ENCODE peak calls at places on chromosomes 6 and 20, in eight cellular contexts. C, K, N, V, D, I, F and X are unnamed samples.

GRCh38 chr20:47680804-47681529 is 104.3 kb downstream of the SULF2 start:
- DNase-seq in C (no peak), V (peak; percentile 82), K (no peak), N (no peak), F (no peak), I (no peak), D (no peak), X (no peak)

GRCh38 chr6:100084301-100085161 is 90.5 kb upstream of the MCHR2 start:
- DNase-seq in F (no peak), I (no peak), K (no peak), D (no peak), N (no peak), V (no peak), C (no peak), X (no peak)

GRCh38 chr6:161439093-161439492 is 165.2 kb upstream of the AGPAT4 start:
- DNase-seq in K (peak; percentile 63), I (peak; percentile 72), D (peak; percentile 37), N (no peak), C (peak; percentile 63), V (no peak), F (no peak), X (no peak)

GRCh38 chr6:156776470-156776840 is 723 bp upstream of the ARID1B start:
- DNase-seq in I (no peak), V (peak; percentile 59), C (peak; percentile 58), F (no peak), N (no peak), D (no peak), K (no peak), X (no peak)

GRCh38 chr20:50788045-50788867 is 6.6 kb upstream of the BCAS4 start:
- DNase-seq in V (peak; percentile 83), N (no peak), D (no peak), I (no peak), F (no peak), K (peak; percentile 68), C (peak; percentile 90), X (no peak)

GRCh38 chr6:31122803-31123706 is 2.8 kb upstream of the CDSN start:
- DNase-seq in C (peak; percentile 73), D (peak; percentile 51), V (peak; percentile 41), I (no peak), N (no peak), F (peak; percentile 76), K (peak; percentile 55), X (no peak)

GRCh38 chr6:141105481-141105880 is 1027.2 kb upstream of the GJE1 start:
- DNase-seq in F (no peak), K (no peak), C (no peak), N (no peak), D (no peak), I (no peak), V (no peak), X (no peak)

GRCh38 chr6:134848076-134848475 is 101.8 kb downstream of the ALDH8A1 start:
- DNase-seq in C (no peak), D (no peak), N (no peak), V (no peak), I (no peak), F (no peak), K (no peak), X (peak; percentile 55)

GRCh38 chr6:42260972-42261371 is 43.3 kb upstream of the MRPS10 start:
- DNase-seq in C (no peak), D (no peak), V (no peak), I (no peak), K (peak; percentile 80), F (no peak), N (no peak), X (peak; percentile 28)

GRCh38 chr6:145087034-145087433 is 648.3 kb downstream of the EPM2A start:
- DNase-seq in K (no peak), D (no peak), C (no peak), N (no peak), V (no peak), I (no peak), F (no peak), X (no peak)

GRCh38 chr6:18226451-18226850 is 37.9 kb downstream of the DEK start:
- DNase-seq in C (no peak), D (no peak), V (no peak), I (no peak), F (no peak), K (no peak), N (no peak), X (no peak)

GRCh38 chr20:49747707-49748524 is 34.2 kb upstream of the B4GALT5 start:
- DNase-seq in I (peak; percentile 89), F (peak; percentile 81), C (peak; percentile 66), D (peak; percentile 72), V (peak; percentile 57), K (no peak), N (no peak), X (peak; percentile 66)

GRCh38 chr6:156933201-156934053 is 156.2 kb downstream of the ARID1B start:
- DNase-seq in N (no peak), F (peak; percentile 80), I (no peak), C (no peak), D (no peak), V (peak; percentile 93), K (no peak), X (peak; percentile 76)

GRCh38 chr20:48189177-48189576 is 403.9 kb upstream of the SULF2 start:
- DNase-seq in D (no peak), F (no peak), K (no peak), N (peak; percentile 2), C (peak; percentile 25), I (no peak), V (peak; percentile 63), X (no peak)

GRCh38 chr6:109242029-109242428 is 140.2 kb downstream of the CD164 start:
- DNase-seq in C (no peak), N (no peak), D (no peak), V (no peak), K (peak; percentile 67), F (no peak), I (no peak), X (no peak)

GRCh38 chr6:25138697-25139051 is 140.5 kb upstream of the CARMIL1 start:
- DNase-seq in K (no peak), V (no peak), N (no peak), D (no peak), I (no peak), C (no peak), F (no peak), X (no peak)

GRCh38 chr6:12229332-12229731 is 60.8 kb upstream of the EDN1 start:
- DNase-seq in D (no peak), I (no peak), V (no peak), N (no peak), C (no peak), K (no peak), F (no peak), X (no peak)

GRCh38 chr6:169171951-169172350 is 81.7 kb downstream of the THBS2 start:
- DNase-seq in K (no peak), I (no peak), C (no peak), N (no peak), D (no peak), V (no peak), F (no peak), X (no peak)

GRCh38 chr6:42819803-42820508 is 38.1 kb downstream of the BICRAL start:
- DNase-seq in V (peak; percentile 16), D (no peak), I (no peak), C (peak; percentile 9), K (peak; percentile 38), N (no peak), F (no peak), X (no peak)

GRCh38 chr6:109867970-109868358 is 110.1 kb upstream of the GPR6 start:
- DNase-seq in N (no peak), D (no peak), I (no peak), V (no peak), F (no peak), C (no peak), K (no peak), X (no peak)

GRCh38 chr20:37354210-37355195 is 8.6 kb downstream of the SRC start:
- DNase-seq in D (no peak), F (peak; percentile 73), K (no peak), I (no peak), C (no peak), N (no peak), V (no peak), X (peak; percentile 73)

GRCh38 chr6:128600397-128600951 is 80.1 kb upstream of the PTPRK start:
- DNase-seq in V (no peak), F (no peak), I (no peak), K (no peak), D (no peak), C (peak; percentile 4), N (peak; percentile 11), X (no peak)
- TF ChIP-seq EP300 in V (no peak), F (no peak), I (no peak), K (no peak), D (no peak), C (no peak), N (peak; percentile 45), X (no peak)

DNA sequence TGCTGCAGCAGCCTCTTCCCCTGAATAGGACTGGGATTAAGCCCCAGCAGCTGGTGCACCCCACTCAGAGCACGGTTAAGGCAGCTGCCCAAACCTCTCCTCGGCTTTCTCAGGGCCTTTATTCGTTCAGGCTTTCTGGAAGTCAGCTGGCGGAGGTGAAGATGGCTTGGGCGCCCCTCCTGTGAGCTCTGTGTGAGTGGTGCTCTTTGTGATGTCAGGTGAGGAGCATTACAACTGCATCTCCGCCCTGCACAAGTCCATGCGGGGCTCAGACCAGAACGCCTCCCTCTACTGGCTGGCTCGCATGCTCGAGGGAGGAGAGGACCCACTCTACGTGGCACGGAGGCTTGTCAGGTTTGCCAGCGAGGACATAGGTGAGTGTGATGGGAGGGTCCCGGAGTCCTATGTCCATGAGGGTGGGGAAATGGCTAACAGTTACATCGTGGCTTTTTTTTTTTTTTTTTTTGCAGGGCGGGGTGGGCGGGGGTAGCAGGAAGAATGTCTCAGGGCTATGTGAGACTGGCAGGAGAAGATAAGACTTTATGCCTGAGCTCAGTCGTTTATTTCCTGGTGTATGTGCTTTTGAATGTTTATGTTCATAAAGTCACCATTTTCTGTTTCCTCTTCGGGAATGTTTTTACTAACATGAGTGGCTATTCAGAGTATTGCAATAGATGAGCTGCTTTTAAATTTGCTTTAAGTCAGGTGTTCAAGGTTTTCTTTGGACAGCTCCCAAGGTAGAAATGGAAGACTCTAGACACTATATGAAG is 18.2 kb downstream of the WRNIP1 start:
- DNase-seq in I (no peak), D (no peak), K (peak; percentile 82), V (no peak), C (no peak), N (no peak), F (no peak), X (peak; percentile 41)
- TF ChIP-seq EP300 in I (no peak), D (no peak), K (peak; percentile 36), V (no peak), C (no peak), N (no peak), F (no peak), X (no peak)

GRCh38 chr20:60857708-60858107 is 394.4 kb upstream of the CDH4 start:
- DNase-seq in D (no peak), C (peak; percentile 9), F (no peak), V (no peak), K (no peak), N (no peak), I (no peak), X (no peak)
- TF ChIP-seq EP300 in D (no peak), C (no peak), F (no peak), V (no peak), K (no peak), N (no peak), I (no peak), X (no peak)

DNA sequence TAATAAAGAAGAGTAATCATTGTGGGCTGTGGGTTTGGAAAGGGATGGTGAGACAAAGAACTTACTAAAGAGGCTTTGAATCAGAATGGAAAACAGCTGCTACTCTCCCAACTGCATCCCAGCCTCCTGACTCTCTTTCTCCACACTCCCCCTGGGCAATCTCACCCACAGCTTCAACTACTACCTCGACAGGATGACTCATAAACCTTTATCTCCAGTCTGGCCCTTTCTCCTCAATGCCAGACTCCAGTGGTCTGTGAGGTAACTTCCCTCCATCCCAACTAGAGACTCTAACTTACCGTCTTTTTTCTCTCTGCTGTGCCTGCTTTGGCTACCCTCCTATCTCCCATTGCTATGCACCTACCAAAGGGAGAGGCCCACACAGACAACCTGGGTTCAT is 135.3 kb upstream of the RREB1 start:
- DNase-seq in V (no peak), F (no peak), D (no peak), N (no peak), C (no peak), K (peak; percentile 73), I (no peak), X (no peak)
- TF ChIP-seq EP300 in V (no peak), F (no peak), D (no peak), N (no peak), C (no peak), K (no peak), I (no peak), X (no peak)